ENCODE peak calls at places on chromosomes 5 and 9, in four cellular contexts. M is MM.1S, U is Caco-2, S is cardiac muscle cell. I is an unnamed sample.

GRCh38 chr9:34588671-34589370 is 703 bp downstream of the CNTFR start:
- DNase-seq in S (no peak), M (no peak), U (no peak), I (no peak)

GRCh38 chr5:138339086-138339456 is 1.0 kb downstream of the FAM53C start:
- DNase-seq in M (no peak), S (peak; percentile 32), U (no peak), I (no peak)

GRCh38 chr5:171979606-171980005 is 26.8 kb downstream of the FBXW11 start:
- DNase-seq in M (no peak), S (no peak), U (no peak), I (no peak)

GRCh38 chr5:88515881-88516819 is 247.5 kb upstream of the TMEM161B start:
- DNase-seq in U (no peak), S (no peak), M (no peak), I (no peak)

GRCh38 chr5:134503088-134503936 is 22.2 kb upstream of the JADE2 start:
- DNase-seq in U (peak; percentile 62), M (peak; percentile 56), S (peak; percentile 98), I (no peak)

GRCh38 chr5:102911973-102912372 is 156.9 kb downstream of the PAM start:
- DNase-seq in M (no peak), U (no peak), S (peak; percentile 71), I (no peak)

GRCh38 chr5:150540615-150541396 is 32.9 kb downstream of the NDST1 start:
- DNase-seq in M (no peak), U (no peak), S (peak; percentile 97), I (no peak)

GRCh38 chr9:116331241-116331640 is 177.7 kb downstream of the PAPPA start:
- DNase-seq in M (no peak), S (no peak), U (no peak), I (no peak)

GRCh38 chr9:38687389-38687842 is 32.5 kb downstream of the FAM240B start:
- DNase-seq in S (peak; percentile 61), U (peak; percentile 55), M (peak; percentile 69), I (no peak)

GRCh38 chr5:84384604-84385575 is at the start of gene EDIL3:
- DNase-seq in U (peak; percentile 34), S (peak; percentile 75), M (peak; percentile 35), I (peak; percentile 75)

GRCh38 chr9:522658-523057 is 308.0 kb downstream of the DOCK8 start:
- DNase-seq in S (peak; percentile 89), U (no peak), M (no peak), I (no peak)

GRCh38 chr9:114112778-114113585 is 13.9 kb upstream of the KIF12 start:
- DNase-seq in U (peak; percentile 21), S (peak; percentile 76), M (no peak), I (peak; percentile 54)

GRCh38 chr9:96644137-96644536 is 11.0 kb downstream of the PRXL2C start:
- DNase-seq in U (peak; percentile 69), M (no peak), S (no peak), I (no peak)

GRCh38 chr5:16812911-16813310 is 123.2 kb downstream of the MYO10 start:
- DNase-seq in M (no peak), U (peak; percentile 55), S (peak; percentile 51), I (no peak)

GRCh38 chr9:76512826-76513225 is 53.8 kb downstream of the GCNT1 start:
- DNase-seq in U (no peak), M (no peak), S (peak; percentile 56), I (no peak)

GRCh38 chr5:65027149-65027548 is 258.4 kb downstream of the CWC27 start:
- DNase-seq in M (peak; percentile 58), S (no peak), U (no peak), I (no peak)

GRCh38 chr5:67047180-67047579 is 149.4 kb downstream of the CD180 start:
- DNase-seq in M (no peak), U (no peak), S (no peak), I (no peak)

GRCh38 chr9:132309056-132309455 is 45.7 kb downstream of the SETX start:
- DNase-seq in S (no peak), M (no peak), U (no peak), I (no peak)

GRCh38 chr9:132311978-132312377 is 42.8 kb downstream of the SETX start:
- DNase-seq in M (no peak), S (no peak), U (no peak), I (no peak)

GRCh38 chr9:132312426-132312825 is 42.4 kb downstream of the SETX start:
- DNase-seq in M (no peak), S (no peak), U (no peak), I (no peak)

DNA sequence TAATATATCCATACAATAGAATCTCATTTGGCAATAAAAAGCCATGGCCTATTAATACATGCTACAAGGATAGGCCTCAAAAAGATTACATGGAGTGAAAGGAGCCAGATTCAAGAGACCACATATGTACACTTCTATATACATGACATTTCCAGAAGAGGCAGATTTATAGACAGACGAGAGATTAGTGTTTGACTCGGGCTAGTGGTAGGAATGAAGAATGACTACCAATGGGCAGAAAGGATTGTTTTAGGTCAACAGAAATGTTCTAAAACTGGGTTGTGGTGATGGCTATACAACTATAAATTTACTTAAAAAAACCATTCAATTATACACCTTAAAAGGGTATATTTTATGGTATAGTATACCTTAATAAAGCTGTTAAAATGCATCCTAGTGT is 41.9 kb downstream of the SETX start:
- DNase-seq in U (no peak), S (no peak), M (no peak), I (no peak)
- TF ChIP-seq CTCF in U (peak; percentile 30), S (peak; percentile 16), M (no peak), I (peak; percentile 33)

GRCh38 chr9:136613824-136614371 is 48.8 kb upstream of the EGFL7 start:
- DNase-seq in U (no peak), S (no peak), M (no peak), I (no peak)
- TF ChIP-seq CTCF in U (no peak), S (no peak), M (no peak), I (no peak)

GRCh38 chr5:75666801-75667200 is 50.4 kb downstream of the POC5 start:
- DNase-seq in M (no peak), U (no peak), S (no peak), I (no peak)

GRCh38 chr5:75668988-75669760 is 48.1 kb downstream of the POC5 start:
- DNase-seq in S (peak; percentile 40), U (no peak), M (peak; percentile 38), I (no peak)

GRCh38 chr5:75664933-75665332 is 52.3 kb downstream of the POC5 start:
- DNase-seq in M (no peak), U (no peak), S (no peak), I (no peak)

GRCh38 chr5:75668348-75668895 is 48.8 kb downstream of the POC5 start:
- DNase-seq in S (no peak), M (no peak), U (no peak), I (no peak)

GRCh38 chr5:75667586-75667985 is 49.7 kb downstream of the POC5 start:
- DNase-seq in M (no peak), S (peak; percentile 14), U (no peak), I (no peak)
- TF ChIP-seq CTCF in M (no peak), S (no peak), U (peak; percentile 27), I (no peak)

GRCh38 chr5:119269061-119269579 is 86.7 kb upstream of the TNFAIP8 start:
- DNase-seq in U (peak; percentile 44), S (no peak), M (peak; percentile 68), I (no peak)

GRCh38 chr5:119270121-119270565 is 85.7 kb upstream of the TNFAIP8 start:
- DNase-seq in S (no peak), M (no peak), U (no peak), I (no peak)

GRCh38 chr5:119270955-119271757 is 84.7 kb upstream of the TNFAIP8 start:
- DNase-seq in S (no peak), M (no peak), U (no peak), I (no peak)

GRCh38 chr5:119268387-119269060 is 87.3 kb upstream of the TNFAIP8 start:
- DNase-seq in U (peak; percentile 97), S (peak; percentile 96), M (peak; percentile 90), I (peak; percentile 95)

DNA sequence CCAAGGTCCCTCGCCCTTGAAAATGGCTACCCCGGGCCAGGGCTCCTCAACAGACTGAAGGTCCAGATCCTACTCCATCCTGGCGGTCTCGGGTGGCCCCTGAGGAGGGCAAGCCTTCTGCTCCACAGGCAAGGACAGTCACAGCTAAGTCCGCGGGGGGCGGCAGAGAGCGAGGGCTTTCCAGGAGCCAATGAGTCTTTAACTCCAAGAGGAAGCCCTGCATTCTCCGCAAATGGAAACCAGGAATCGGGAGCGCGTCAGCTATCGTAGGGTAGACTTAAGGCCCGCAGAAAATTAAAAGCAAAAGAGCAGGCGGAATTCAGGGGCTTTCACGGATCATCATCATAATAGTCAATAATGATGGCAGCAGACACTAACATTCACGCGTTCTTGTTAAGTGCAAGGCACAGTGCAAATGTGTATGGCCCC is 87.8 kb upstream of the TNFAIP8 start:
- DNase-seq in S (peak; percentile 95), M (peak; percentile 89), U (peak; percentile 92), I (peak; percentile 79)
- TF ChIP-seq CTCF in S (peak; percentile 34), M (peak; percentile 63), U (peak; percentile 51), I (no peak)

GRCh38 chr9:22119537-22120167 is 110.5 kb upstream of the CDKN2B start:
- DNase-seq in S (peak; percentile 66), U (no peak), M (peak; percentile 43), I (no peak)
- TF ChIP-seq CTCF in S (peak; percentile 67), U (peak; percentile 29), M (peak; percentile 49), I (no peak)

GRCh38 chr9:84667571-84668203 is 1.8 kb upstream of the NTRK2 start:
- DNase-seq in U (no peak), S (peak; percentile 45), M (peak; percentile 72), I (peak; percentile 45)
- TF ChIP-seq CTCF in U (peak; percentile 19), S (peak; percentile 56), M (peak; percentile 71), I (peak; percentile 51)

GRCh38 chr9:125601986-125602385 is 105.0 kb downstream of the MAPKAP1 start:
- DNase-seq in S (no peak), M (no peak), U (no peak), I (no peak)
- TF ChIP-seq CTCF in S (peak; percentile 16), M (no peak), U (no peak), I (no peak)

DNA sequence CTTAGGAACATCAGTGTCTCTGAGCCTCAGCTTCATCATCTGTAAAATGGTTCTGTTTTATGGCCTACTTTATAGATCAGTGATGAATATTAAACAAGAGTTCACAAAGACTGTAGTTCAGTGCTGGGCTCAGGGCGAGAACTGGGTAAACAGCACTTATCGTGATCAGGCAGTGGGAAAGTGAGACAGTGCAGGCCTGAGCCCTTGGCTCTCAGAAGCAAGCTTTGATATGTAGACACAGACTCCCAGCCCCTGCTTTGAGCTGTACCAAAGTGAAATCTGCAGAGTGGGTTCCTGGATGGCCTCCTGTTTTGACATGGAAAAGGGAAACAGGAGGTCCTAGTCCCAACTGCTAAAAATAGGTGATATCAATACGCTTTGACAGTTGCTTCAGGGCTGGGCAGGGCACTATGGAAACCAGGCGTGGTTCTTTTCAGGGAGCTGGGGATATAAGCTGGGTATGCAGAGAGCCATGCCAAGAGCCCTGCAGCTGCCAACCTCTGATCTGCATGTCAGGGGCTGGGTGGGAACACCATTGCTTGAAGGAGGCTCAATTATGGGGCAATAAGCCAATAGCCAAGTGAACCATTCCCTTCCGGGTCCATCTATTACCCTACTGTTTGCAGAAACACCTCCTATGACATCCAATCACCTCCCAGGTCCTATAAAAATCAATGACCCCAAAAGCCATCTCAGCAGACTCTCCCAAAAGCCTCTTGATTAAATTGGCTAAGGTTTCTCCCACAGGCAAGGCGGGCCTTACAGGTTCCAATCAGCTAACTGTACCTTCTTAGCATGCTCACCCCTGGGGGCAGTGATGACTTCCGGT is 45.9 kb downstream of the EPB41L4B start:
- DNase-seq in S (no peak), U (no peak), M (no peak), I (no peak)
- TF ChIP-seq CTCF in S (no peak), U (no peak), M (no peak), I (no peak)

I was measured in mesothelial cell of epicardium.